ENCODE peak calls at places on chromosomes 12 and 14, in four cellular contexts. V is tibial nerve, R is HepG2, Q is ovary. P is an unnamed sample.

GRCh38 chr14:33376510-33376909 is 437.8 kb downstream of the NPAS3 start:
- DNase-seq in Q (no peak), R (no peak), V (no peak), P (no peak)

GRCh38 chr12:119036878-119037493 is 55.6 kb downstream of the SRRM4 start:
- DNase-seq in R (peak), Q (no peak), V (peak), P (no peak)

GRCh38 chr12:82461851-82462250 is 103.5 kb downstream of the METTL25 start:
- DNase-seq in R (no peak), Q (no peak), V (no peak), P (no peak)

GRCh38 chr14:100709956-100710284 is 16.8 kb upstream of the DLK1 start:
- DNase-seq in V (no peak), Q (no peak), R (no peak), P (no peak)

GRCh38 chr14:99983251-99984012 is 81.8 kb upstream of the EVL start:
- DNase-seq in Q (no peak), R (no peak), V (no peak), P (no peak)

GRCh38 chr14:105528859-105529505 is 2.6 kb downstream of the TMEM121 start:
- DNase-seq in Q (no peak), V (no peak), R (no peak), P (no peak)

GRCh38 chr12:102322254-102322653 is 124.6 kb upstream of the PMCH start:
- DNase-seq in V (no peak), R (no peak), Q (no peak), P (no peak)

GRCh38 chr12:78290606-78291345 is 460.1 kb downstream of the NAV3 start:
- DNase-seq in Q (no peak), R (peak), V (no peak), P (no peak)

GRCh38 chr12:91687052-91688017 is 458.3 kb downstream of the BTG1 start:
- DNase-seq in V (no peak), R (no peak), Q (no peak), P (no peak)

GRCh38 chr12:108457006-108457733 is 57.9 kb upstream of the FICD start:
- DNase-seq in R (peak), Q (no peak), V (peak), P (peak)

GRCh38 chr12:86719381-86719780 is 463.2 kb upstream of the MGAT4C start:
- DNase-seq in V (no peak), Q (no peak), R (no peak), P (no peak)

GRCh38 chr12:52434096-52434733 is at the start of gene KRT75:
- DNase-seq in R (no peak), Q (no peak), V (no peak), P (peak)

GRCh38 chr12:103373088-103373523 is 122.7 kb downstream of the C12orf42 start:
- DNase-seq in V (no peak), Q (no peak), R (no peak), P (no peak)

GRCh38 chr12:2351129-2351528 is 298.3 kb downstream of the CACNA1C start:
- DNase-seq in R (no peak), V (no peak), Q (no peak), P (no peak)

GRCh38 chr14:54877015-54877702 is 25.5 kb downstream of the GCH1 start:
- DNase-seq in R (no peak), V (no peak), Q (no peak), P (no peak)

GRCh38 chr12:47725091-47725772 is at the start of gene ENDOU:
- DNase-seq in Q (no peak), R (no peak), V (no peak), P (peak)

GRCh38 chr14:22905627-22906026 is 13.3 kb downstream of the RBM23 start:
- DNase-seq in V (no peak), Q (no peak), R (no peak), P (no peak)

GRCh38 chr12:109863961-109864712 is 16.2 kb downstream of the GLTP start:
- DNase-seq in V (no peak), Q (no peak), R (peak), P (no peak)

GRCh38 chr14:102540310-102541028 is 30.9 kb upstream of the ANKRD9 start:
- DNase-seq in V (no peak), Q (peak), R (peak), P (no peak)

GRCh38 chr14:49250109-49250508 is 336.1 kb downstream of the RPS29 start:
- DNase-seq in R (no peak), Q (no peak), V (no peak), P (no peak)

GRCh38 chr12:109264095-109264942 is 44.8 kb downstream of the FOXN4 start:
- DNase-seq in Q (peak), V (peak), R (peak), P (peak)

GRCh38 chr14:102683399-102684275 is 91.2 kb downstream of the RCOR1 start:
- DNase-seq in V (no peak), Q (no peak), R (peak), P (no peak)

GRCh38 chr14:43306053-43306452 is 1201.0 kb downstream of the FSCB start:
- DNase-seq in Q (no peak), R (no peak), V (no peak), P (no peak)

GRCh38 chr12:4322789-4323188 is 1.8 kb downstream of the TIGAR start:
- DNase-seq in Q (no peak), V (no peak), R (no peak), P (no peak)

GRCh38 chr12:4324366-4324765 is 3.4 kb downstream of the TIGAR start:
- DNase-seq in Q (no peak), V (no peak), R (no peak), P (no peak)

GRCh38 chr12:4320287-4320858 is 640 bp upstream of the TIGAR start:
- DNase-seq in Q (no peak), R (no peak), V (no peak), P (no peak)

GRCh38 chr12:4323400-4323799 is 2.4 kb downstream of the TIGAR start:
- DNase-seq in Q (no peak), V (no peak), R (no peak), P (no peak)

DNA sequence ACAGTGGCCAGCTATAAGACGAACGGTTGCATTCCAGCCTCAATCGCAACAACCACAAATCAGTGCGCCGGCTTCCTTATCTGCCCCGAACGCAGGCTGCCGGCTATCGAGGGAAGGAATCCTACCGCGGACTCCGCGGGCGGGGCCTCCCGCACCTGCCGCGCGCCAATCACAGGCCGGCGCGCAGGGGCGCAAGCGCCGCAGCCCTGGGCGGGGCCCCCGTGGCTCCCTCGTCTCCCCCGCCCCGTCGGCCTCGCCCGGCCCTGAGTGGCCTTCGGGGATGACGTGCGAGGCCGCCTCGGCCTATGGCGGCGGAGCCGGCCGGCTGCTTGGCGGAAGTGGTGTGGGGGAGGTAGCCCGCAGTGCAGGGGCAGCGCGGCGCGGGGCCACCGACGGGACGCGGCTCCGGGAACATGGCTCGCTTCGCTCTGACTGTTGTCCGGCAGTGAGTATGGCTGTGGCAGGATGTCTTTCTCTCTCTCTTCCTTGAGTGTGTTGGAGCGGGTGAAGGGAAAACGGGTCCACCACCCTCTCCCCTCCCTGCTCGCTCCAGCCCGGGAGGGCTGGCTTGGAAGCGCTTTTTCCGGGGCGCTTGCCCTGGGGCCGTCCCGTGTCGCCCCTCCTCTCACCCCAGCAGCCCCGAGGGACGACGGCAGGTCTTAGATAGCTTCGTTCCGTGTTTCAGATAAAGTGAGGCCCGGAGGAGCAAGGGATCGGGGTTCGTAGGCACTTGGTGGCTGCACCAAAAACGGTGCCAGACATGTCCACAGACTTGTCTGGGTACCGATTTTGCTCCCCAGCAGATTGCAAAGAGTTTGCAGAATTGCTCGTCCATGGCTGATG is at the start of gene TIGAR:
- DNase-seq in V (peak), Q (peak), R (peak), P (peak)
- TF ChIP-seq POLR2A in V (peak), Q (peak), R (peak), P (no peak)

GRCh38 chr14:50766338-50766886 is 64.5 kb downstream of the NIN start:
- DNase-seq in R (no peak), Q (no peak), V (no peak), P (no peak)
- H3K4me3 ChIP-seq in R (no peak), Q (no peak), V (no peak), P (no peak)

GRCh38 chr12:6643569-6644256 is 3.5 kb downstream of the ACRBP start:
- DNase-seq in V (no peak), R (no peak), Q (no peak), P (no peak)

GRCh38 chr12:6644257-6644596 is 3.0 kb downstream of the ACRBP start:
- DNase-seq in Q (no peak), V (no peak), R (no peak), P (no peak)

GRCh38 chr12:6647083-6647604 is at the start of gene ACRBP:
- DNase-seq in Q (peak), V (peak), R (no peak), P (peak)

GRCh38 chr12:6646276-6647082 is 753 bp downstream of the ACRBP start:
- DNase-seq in Q (no peak), V (no peak), R (no peak), P (no peak)

DNA sequence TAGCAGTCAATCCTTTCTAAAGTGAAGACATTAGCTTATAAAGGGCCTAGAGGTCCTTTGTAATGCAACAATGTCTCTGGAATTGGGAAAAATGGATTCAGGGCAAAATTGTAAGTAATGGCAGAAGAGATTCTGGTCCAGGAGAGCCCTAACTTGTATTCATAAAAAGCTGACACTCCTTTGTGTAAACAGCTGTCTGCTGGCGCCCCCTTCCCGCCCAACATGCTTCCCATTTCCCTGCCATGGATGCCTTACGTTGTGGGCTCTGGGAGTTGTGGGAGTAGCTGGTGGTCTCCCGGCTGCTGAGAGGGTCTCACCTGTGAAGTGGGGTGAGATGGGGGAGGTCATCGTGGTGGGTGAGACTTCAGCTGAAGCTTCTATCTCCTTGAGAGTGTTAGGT is 2.3 kb downstream of the ACRBP start:
- DNase-seq in R (no peak), Q (peak), V (peak), P (no peak)
- TF ChIP-seq CTCF in R (peak), Q (no peak), V (peak), P (no peak)

DNA sequence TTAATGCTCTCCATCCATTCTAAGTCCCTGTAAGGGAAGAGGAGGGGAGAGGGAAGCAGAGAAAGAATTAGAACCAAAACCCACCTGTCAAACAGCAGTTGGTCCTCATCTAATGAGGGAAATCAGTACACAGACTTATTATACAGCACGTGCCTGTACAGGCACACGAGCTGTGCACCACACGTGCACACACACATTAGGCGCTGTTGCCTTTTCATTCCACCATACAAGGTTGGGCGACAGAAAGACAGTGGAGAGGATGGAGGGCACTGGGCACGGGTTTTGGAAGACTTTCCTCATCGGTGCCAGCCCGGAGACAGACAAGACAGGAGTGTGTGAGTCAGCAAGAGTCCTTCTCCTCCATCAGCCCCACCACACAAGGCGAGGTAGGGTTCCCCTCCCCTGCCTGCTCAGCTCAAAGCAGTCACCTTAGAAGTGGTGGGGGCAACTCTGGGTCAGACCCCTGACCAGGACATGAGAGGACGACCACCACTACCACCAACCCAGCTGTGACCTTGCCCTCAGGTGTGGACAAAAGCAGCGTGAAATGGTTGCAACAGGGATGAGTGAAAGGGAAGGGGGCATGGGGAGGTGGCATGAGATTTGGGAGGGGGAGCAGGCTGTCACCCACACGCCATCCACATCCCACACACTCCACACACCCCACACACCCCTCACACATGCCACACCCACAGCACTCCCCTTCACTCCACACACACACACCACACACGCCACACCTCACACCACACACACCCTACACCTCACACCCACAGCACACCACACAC is 80.7 kb downstream of the ACTN1 start:
- DNase-seq in V (no peak), R (no peak), Q (no peak), P (no peak)
- TF ChIP-seq POLR2A in V (no peak), R (no peak), Q (no peak), P (no peak)

GRCh38 chr12:25960176-25960575 is 1.7 kb downstream of the RASSF8 start:
- DNase-seq in V (no peak), Q (no peak), R (no peak), P (no peak)
- H3K4me3 ChIP-seq in V (peak), Q (peak), R (no peak), P (no peak)

P was measured in lower leg skin.